ENCODE peak calls at places on chromosomes 4 and X, in ten cellular contexts. T, V, L, G, K, N, A, Q, C and F are unnamed samples. For H3K4me1, the result is how much of the 10 kb centered on the place peaks cover.

GRCh38 chr4:24560770-24561415 is 23.5 kb downstream of the DHX15 start:
- DNase-seq in T (no peak), V (no peak), L (no peak), G (no peak), K (peak), N (no peak), A (no peak), Q (no peak), C (no peak), F (no peak)

GRCh38 chr4:115370490-115370889 is 257.1 kb upstream of the NDST4 start:
- DNase-seq in T (no peak), V (no peak), L (no peak), G (no peak), K (no peak), N (no peak), A (no peak), Q (no peak), C (no peak), F (no peak)

GRCh38 chrX:16807976-16808542 is 21.8 kb downstream of the TXLNG start:
- DNase-seq in T (no peak), V (no peak), L (peak), G (no peak), K (peak), N (no peak), A (no peak), Q (no peak), C (no peak), F (peak)

GRCh38 chrX:147958316-147958715 is 22.8 kb upstream of the FMR1NB start:
- DNase-seq in T (no peak), V (no peak), L (no peak), G (no peak), K (peak), N (no peak), A (no peak), Q (no peak), C (no peak), F (no peak)

GRCh38 chr4:102454278-102454677 is 46.9 kb upstream of the NFKB1 start:
- DNase-seq in T (no peak), V (no peak), L (no peak), G (no peak), K (no peak), N (no peak), A (no peak), Q (no peak), C (no peak), F (no peak)

GRCh38 chrX:74500067-74500466 is 78.8 kb downstream of the SLC16A2 start:
- DNase-seq in T (no peak), V (no peak), L (no peak), G (no peak), K (no peak), N (no peak), A (no peak), Q (no peak), C (no peak), F (no peak)

GRCh38 chrX:127908369-127908768 is 143.8 kb downstream of the ACTRT1 start:
- DNase-seq in T (no peak), V (no peak), L (no peak), G (no peak), K (no peak), N (no peak), A (no peak), Q (no peak), C (no peak), F (no peak)

GRCh38 chrX:147763131-147763530 is 148.6 kb upstream of the FMR1 start:
- DNase-seq in T (no peak), V (no peak), L (no peak), G (no peak), K (no peak), N (no peak), A (no peak), Q (no peak), C (no peak), F (no peak)

GRCh38 chr4:98828801-98829200 is 100.1 kb downstream of the EIF4E start:
- DNase-seq in T (peak), V (no peak), L (peak), G (no peak), K (peak), N (peak), A (no peak), Q (no peak), C (no peak), F (no peak)

GRCh38 chr4:1043658-1044468 is 32.4 kb downstream of the FGFRL1 start:
- DNase-seq in T (peak), V (peak), L (peak), G (peak), K (peak), N (peak), A (peak), Q (peak), C (no peak), F (peak)

GRCh38 chr4:130486186-130486585 is 1390.2 kb downstream of the C4orf33 start:
- DNase-seq in T (no peak), V (no peak), L (no peak), G (no peak), K (peak), N (no peak), A (no peak), Q (no peak), C (peak), F (no peak)

GRCh38 chrX:110442631-110443030 is 84.0 kb downstream of the RTL9 start:
- DNase-seq in T (no peak), V (no peak), L (peak), G (no peak), K (peak), N (peak), A (no peak), Q (no peak), C (peak), F (peak)

GRCh38 chrX:134026732-134027311 is 41.4 kb upstream of the GPC3 start:
- DNase-seq in T (peak), V (no peak), L (peak), G (peak), K (peak), N (peak), A (no peak), Q (no peak), C (peak), F (peak)

GRCh38 chrX:19789376-19789775 is 98.0 kb downstream of the SH3KBP1 start:
- DNase-seq in T (no peak), V (no peak), L (no peak), G (no peak), K (no peak), N (no peak), A (no peak), Q (no peak), C (no peak), F (no peak)

GRCh38 chr4:84389406-84389805 is 109.7 kb downstream of the NKX6-1 start:
- DNase-seq in T (no peak), V (no peak), L (no peak), G (no peak), K (peak), N (no peak), A (no peak), Q (no peak), C (no peak), F (no peak)

GRCh38 chrX:21856504-21856903 is 717 bp downstream of the YY2 start:
- DNase-seq in T (no peak), V (no peak), L (no peak), G (no peak), K (no peak), N (no peak), A (no peak), Q (no peak), C (no peak), F (no peak)

GRCh38 chr4:15186826-15187225 is 184.5 kb downstream of the CPEB2 start:
- DNase-seq in T (no peak), V (no peak), L (no peak), G (no peak), K (no peak), N (no peak), A (no peak), Q (no peak), C (no peak), F (no peak)

GRCh38 chr4:56245547-56246229 is 141.6 kb downstream of the AASDH start:
- DNase-seq in T (no peak), V (no peak), L (peak), G (no peak), K (no peak), N (peak), A (no peak), Q (no peak), C (no peak), F (no peak)

GRCh38 chrX:31609130-31609529 is 537.3 kb upstream of the FTHL17 start:
- DNase-seq in T (no peak), V (no peak), L (peak), G (no peak), K (peak), N (no peak), A (no peak), Q (no peak), C (no peak), F (no peak)

GRCh38 chrX:42686296-42686695 is 91.7 kb downstream of the PPP1R2C start:
- DNase-seq in T (no peak), V (no peak), L (no peak), G (no peak), K (no peak), N (no peak), A (no peak), Q (no peak), C (no peak), F (no peak)

GRCh38 chr4:159178147-159178541 is 75.3 kb downstream of the RAPGEF2 start:
- DNase-seq in T (no peak), V (no peak), L (no peak), G (no peak), K (no peak), N (no peak), A (no peak), Q (no peak), C (no peak), F (no peak)

GRCh38 chr4:144646523-144647094 is 653 bp downstream of the HHIP start:
- DNase-seq in T (no peak), V (no peak), L (no peak), G (no peak), K (no peak), N (peak), A (no peak), Q (no peak), C (peak), F (peak)

GRCh38 chr4:41432889-41433288 is 105.1 kb upstream of the LIMCH1 start:
- DNase-seq in T (no peak), V (no peak), L (peak), G (no peak), K (no peak), N (peak), A (no peak), Q (no peak), C (no peak), F (no peak)

GRCh38 chr4:42473071-42473684 is 75.9 kb downstream of the SHISA3 start:
- DNase-seq in T (no peak), V (no peak), L (no peak), G (no peak), K (no peak), N (no peak), A (no peak), Q (no peak), C (no peak), F (no peak)

GRCh38 chrX:19852014-19853005 is 35.1 kb downstream of the SH3KBP1 start:
- DNase-seq in T (no peak), V (no peak), L (no peak), G (peak), K (peak), N (no peak), A (no peak), Q (no peak), C (no peak), F (peak)

GRCh38 chr4:111045992-111046391 is 423.1 kb upstream of the PITX2 start:
- DNase-seq in T (no peak), V (no peak), L (no peak), G (no peak), K (no peak), N (peak), A (no peak), Q (no peak), C (no peak), F (no peak)

DNA sequence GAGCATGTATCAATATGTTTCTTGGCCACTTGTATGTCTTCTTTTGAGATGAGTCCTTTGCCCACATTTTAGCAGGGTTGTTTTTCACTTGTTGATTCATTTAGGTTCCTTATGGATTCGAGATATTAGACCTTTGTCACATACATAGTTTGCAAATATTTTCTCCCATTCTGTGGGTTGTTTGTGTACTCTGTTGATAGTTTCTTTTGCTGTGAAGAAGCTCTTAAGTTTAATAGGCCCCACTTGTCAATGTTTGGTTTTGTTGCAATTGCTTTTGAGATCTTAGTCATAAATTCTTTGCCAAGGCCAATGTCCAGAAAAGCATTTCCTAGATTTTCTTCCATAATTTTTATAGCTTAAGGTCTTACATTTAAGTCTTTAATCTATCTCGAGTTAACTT is 280.7 kb upstream of the GALNT7 start:
- DNase-seq in T (no peak), V (no peak), L (no peak), G (no peak), K (no peak), N (no peak), A (no peak), Q (no peak), C (no peak), F (no peak)
- H3K27ac ChIP-seq in T (no peak), V (no peak), L (no peak), G (no peak), K (no peak), N (no peak), A (no peak), Q (no peak), C (no peak), F (no peak)

GRCh38 chr4:54226399-54227260 is 2.5 kb upstream of the PDGFRA start:
- DNase-seq in T (no peak), V (no peak), L (no peak), G (peak), K (no peak), N (peak), A (peak), Q (no peak), C (peak), F (peak)
- H3K4me3 ChIP-seq in T (no peak), V (peak), L (no peak), G (peak), K (peak), N (peak), A (peak), Q (peak), C (peak), F (no peak)

GRCh38 chr4:95524184-95524583 is 24.6 kb downstream of the UNC5C start:
- DNase-seq in T (no peak), V (no peak), L (no peak), G (no peak), K (no peak), N (no peak), A (no peak), Q (no peak), C (no peak), F (no peak)

GRCh38 chr4:95517799-95518198 is 31.0 kb downstream of the UNC5C start:
- DNase-seq in T (no peak), V (no peak), L (no peak), G (no peak), K (no peak), N (no peak), A (no peak), Q (no peak), C (no peak), F (no peak)

GRCh38 chr4:95524722-95525121 is 24.1 kb downstream of the UNC5C start:
- DNase-seq in T (no peak), V (no peak), L (no peak), G (no peak), K (no peak), N (no peak), A (no peak), Q (no peak), C (no peak), F (no peak)

GRCh38 chr4:95528388-95528787 is 20.4 kb downstream of the UNC5C start:
- DNase-seq in T (no peak), V (no peak), L (no peak), G (no peak), K (no peak), N (no peak), A (no peak), Q (no peak), C (peak), F (no peak)

GRCh38 chr4:95522682-95523410 is 25.9 kb downstream of the UNC5C start:
- DNase-seq in T (no peak), V (no peak), L (no peak), G (no peak), K (no peak), N (no peak), A (no peak), Q (no peak), C (no peak), F (no peak)
- H3K4me1 ChIP-seq in T (under half), V (under half), L (under half), G (under half), K (under half), N (under half), A (under half), Q (under half), C (under half), F (under half)

GRCh38 chr4:7911044-7911578 is 28.6 kb downstream of the AFAP1 start:
- DNase-seq in T (no peak), V (no peak), L (peak), G (peak), K (no peak), N (peak), A (peak), Q (no peak), C (peak), F (peak)
- H3K27ac ChIP-seq in T (no peak), V (peak), L (peak), G (no peak), K (no peak), N (peak), A (peak), Q (peak), C (peak), F (peak)

GRCh38 chr4:6893449-6894085 is 16.1 kb upstream of the TBC1D14 start:
- DNase-seq in T (no peak), V (no peak), L (peak), G (no peak), K (no peak), N (no peak), A (no peak), Q (no peak), C (no peak), F (peak)

GRCh38 chr4:6894086-6894478 is 15.5 kb upstream of the TBC1D14 start:
- DNase-seq in T (no peak), V (no peak), L (no peak), G (no peak), K (no peak), N (no peak), A (no peak), Q (no peak), C (no peak), F (no peak)

GRCh38 chr4:6892909-6893202 is 16.8 kb upstream of the TBC1D14 start:
- DNase-seq in T (no peak), V (no peak), L (no peak), G (no peak), K (no peak), N (no peak), A (no peak), Q (no peak), C (no peak), F (no peak)

GRCh38 chr4:6896035-6896434 is 13.6 kb upstream of the TBC1D14 start:
- DNase-seq in T (no peak), V (no peak), L (no peak), G (no peak), K (no peak), N (no peak), A (no peak), Q (no peak), C (no peak), F (no peak)

DNA sequence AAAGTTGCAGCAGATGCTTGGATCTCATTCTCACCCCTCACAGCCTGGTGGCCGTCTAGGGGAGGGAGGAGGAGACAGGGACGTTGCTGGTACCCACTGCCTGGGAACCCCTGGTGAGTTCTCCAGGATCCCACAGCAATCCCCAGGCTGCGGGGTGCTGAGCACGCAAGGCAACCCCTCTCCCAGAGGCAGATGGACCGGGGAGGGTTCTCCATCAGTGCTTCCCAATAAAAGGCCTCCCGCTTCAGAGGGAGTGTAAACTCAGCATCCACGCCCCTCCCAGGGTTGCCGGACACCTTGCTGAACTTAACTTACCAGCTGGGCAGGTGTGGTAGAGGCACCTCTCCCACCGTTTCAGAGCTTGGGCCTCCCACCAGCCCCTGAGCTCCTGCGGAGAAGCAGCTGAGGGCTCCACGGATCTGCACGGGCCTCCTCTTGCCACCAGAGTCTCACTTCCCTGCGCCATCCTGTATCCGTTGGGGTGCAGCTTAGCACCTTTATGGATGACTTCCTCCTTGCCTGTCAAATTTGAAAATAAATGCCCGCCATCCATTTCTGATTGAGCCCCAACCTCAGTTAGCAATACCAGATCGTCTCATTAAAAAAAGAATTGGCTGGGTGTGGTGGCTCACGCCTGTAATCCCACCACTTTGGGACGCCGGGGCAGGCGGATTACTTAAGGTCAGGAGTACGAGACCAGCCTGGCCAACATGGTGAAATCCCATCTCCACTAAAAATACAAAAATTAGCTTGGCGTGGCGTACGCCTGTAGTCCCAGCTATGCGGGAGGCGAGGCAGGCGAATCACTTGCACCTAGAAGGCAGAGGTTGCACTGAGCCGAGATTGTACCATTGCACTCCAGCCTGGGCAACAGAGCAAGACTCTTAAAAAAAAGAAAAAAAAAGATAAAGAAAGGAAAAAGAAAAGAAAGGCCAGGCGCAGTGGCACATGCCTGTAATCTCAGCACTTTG is 14.8 kb upstream of the TBC1D14 start:
- DNase-seq in T (no peak), V (no peak), L (no peak), G (no peak), K (no peak), N (no peak), A (no peak), Q (no peak), C (no peak), F (no peak)
- H3K4me3 ChIP-seq in T (no peak), V (no peak), L (no peak), G (no peak), K (no peak), N (no peak), A (no peak), Q (no peak), C (no peak), F (no peak)

DNA sequence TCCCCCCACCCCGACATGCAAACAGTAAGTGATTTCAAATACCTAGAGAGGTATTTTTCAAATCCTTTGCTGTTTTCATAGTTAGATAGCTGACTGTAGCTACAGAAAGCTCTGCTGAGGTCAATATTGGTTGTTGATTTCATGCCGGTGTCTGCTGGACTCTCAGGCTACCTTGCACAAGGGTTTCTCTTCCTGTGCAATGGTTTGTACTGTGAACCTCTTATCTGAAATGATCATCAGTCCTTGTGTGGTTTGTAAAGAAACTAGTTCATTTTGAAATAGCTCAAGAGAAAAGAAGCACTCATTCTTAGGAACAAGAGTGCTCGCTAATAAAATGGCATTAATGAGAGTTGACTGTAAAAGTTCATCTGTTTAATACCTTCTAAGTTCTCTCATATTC is 2.1 kb downstream of the MTM1 start:
- DNase-seq in T (no peak), V (no peak), L (no peak), G (no peak), K (peak), N (no peak), A (no peak), Q (no peak), C (no peak), F (no peak)
- H3K4me1 ChIP-seq in T (half or more), V (under half), L (under half), G (half or more), K (half or more), N (under half), A (under half), Q (under half), C (under half), F (under half)

GRCh38 chr4:4860803-4861591 is 1.5 kb downstream of the MSX1 start:
- DNase-seq in T (no peak), V (no peak), L (no peak), G (peak), K (no peak), N (peak), A (no peak), Q (no peak), C (no peak), F (no peak)
- H3K27ac ChIP-seq in T (peak), V (no peak), L (peak), G (peak), K (no peak), N (no peak), A (peak), Q (no peak), C (no peak), F (peak)

DNA sequence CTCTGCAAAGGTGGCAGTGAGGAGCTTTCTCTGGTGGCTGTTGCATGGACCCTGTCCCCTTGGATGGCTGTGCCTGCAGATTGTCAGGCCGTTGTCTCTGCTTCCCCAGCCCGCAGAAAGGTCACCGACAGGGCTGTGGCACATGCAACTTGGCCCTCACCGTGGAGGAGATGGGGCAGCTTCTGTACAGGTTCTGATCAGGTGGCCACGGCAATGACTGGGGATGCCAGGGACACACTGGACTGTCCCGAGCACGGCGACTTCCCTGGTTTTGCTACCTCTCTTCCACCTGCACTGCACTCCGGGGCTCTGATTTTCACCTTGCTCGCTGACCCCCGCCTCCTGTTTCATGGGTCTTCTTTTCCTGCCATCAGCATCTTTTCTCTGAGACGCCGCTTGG is 43.5 kb downstream of the DCTD start:
- DNase-seq in T (no peak), V (no peak), L (no peak), G (no peak), K (no peak), N (no peak), A (no peak), Q (no peak), C (no peak), F (no peak)
- H3K4me3 ChIP-seq in T (no peak), V (no peak), L (no peak), G (no peak), K (no peak), N (no peak), A (no peak), Q (no peak), C (no peak), F (no peak)